ENCODE peak calls at places on chromosomes 16 and 17, in ten cellular contexts. N, Z, H, A, W, R, S, Y, J and Q are unnamed samples.
A peak's percentile ranks its signal among the peaks of the same experiment; 100 is the strongest.

GRCh38 chr16:87426423-87427215 is 34.5 kb downstream of the MAP1LC3B start:
- DNase-seq in H (no peak), Z (no peak), S (no peak), R (no peak), W (no peak), Y (no peak), A (no peak), J (no peak), N (no peak), Q (no peak)

GRCh38 chr17:59627770-59628171 is 8.1 kb downstream of the CLTC start:
- DNase-seq in W (no peak), N (peak; percentile 28), Z (no peak), S (no peak), A (no peak), R (no peak), H (no peak), Y (no peak), J (no peak), Q (no peak)

GRCh38 chr16:29806641-29807425 is 504 bp downstream of the MAZ start:
- DNase-seq in Z (peak; percentile 88), H (no peak), W (no peak), Y (no peak), A (peak; percentile 75), S (peak; percentile 63), J (no peak), N (peak; percentile 31), R (peak; percentile 71), Q (peak; percentile 82)

GRCh38 chr17:71703701-71704100 is 417.1 kb upstream of the SOX9 start:
- DNase-seq in J (no peak), N (no peak), S (no peak), A (no peak), Y (no peak), W (no peak), R (no peak), Z (no peak), H (no peak), Q (no peak)

GRCh38 chr17:59149841-59150511 is 5.0 kb downstream of the SKA2 start:
- DNase-seq in N (no peak), S (no peak), Z (peak; percentile 10), W (no peak), R (no peak), Y (no peak), J (no peak), A (peak; percentile 33), H (no peak), Q (no peak)

GRCh38 chr16:397135-397661 is at the start of gene NME4:
- DNase-seq in W (no peak), Y (no peak), A (no peak), Z (peak; percentile 37), N (peak; percentile 42), H (no peak), J (no peak), R (peak; percentile 17), S (peak; percentile 80), Q (peak; percentile 77)

GRCh38 chr17:56125830-56126819 is 27.1 kb upstream of the ANKFN1 start:
- DNase-seq in J (peak; percentile 46), A (no peak), R (peak; percentile 11), N (peak; percentile 37), Z (peak; percentile 52), W (no peak), Y (no peak), H (no peak), S (no peak), Q (peak; percentile 68)

GRCh38 chr16:88616320-88616719 is 22.1 kb upstream of the IL17C start:
- DNase-seq in Z (no peak), N (no peak), S (no peak), H (no peak), Y (no peak), J (no peak), R (peak; percentile 96), W (no peak), A (no peak), Q (no peak)

GRCh38 chr17:59221159-59221847 is 992 bp downstream of the GDPD1 start:
- DNase-seq in H (no peak), R (no peak), W (no peak), J (no peak), N (no peak), A (no peak), Z (no peak), S (no peak), Y (no peak), Q (no peak)

GRCh38 chr16:49000594-49000993 is 281.0 kb downstream of the CBLN1 start:
- DNase-seq in H (no peak), W (no peak), Z (no peak), R (no peak), Y (no peak), A (no peak), J (no peak), S (no peak), N (no peak), Q (peak; percentile 51)